ENCODE peak calls at places on chromosomes 1 and 21, in eight cellular contexts. K, T, A, Q, D, S, L and W are unnamed samples. For H3K4me1, the result is how much of the 10 kb centered on the place peaks cover.

GRCh38 chr1:38464071-38464661 is 395.4 kb downstream of the RRAGC start:
- DNase-seq in K (no peak), T (no peak), A (no peak), Q (no peak), D (no peak), S (no peak), L (no peak), W (no peak)

GRCh38 chr1:40769815-40770214 is 13.8 kb upstream of the KCNQ4 start:
- DNase-seq in K (no peak), T (no peak), A (no peak), Q (no peak), D (no peak), S (no peak), L (no peak), W (no peak)

GRCh38 chr1:23718482-23718881 is 24.8 kb upstream of the ELOA start:
- DNase-seq in K (no peak), T (peak), A (no peak), Q (no peak), D (no peak), S (no peak), L (no peak), W (no peak)

GRCh38 chr1:62103880-62104279 is 90.8 kb upstream of the L1TD1 start:
- DNase-seq in K (no peak), T (no peak), A (no peak), Q (no peak), D (no peak), S (no peak), L (no peak), W (no peak)

GRCh38 chr1:206450271-206450670 is 20.0 kb upstream of the IKBKE start:
- DNase-seq in K (peak), T (no peak), A (no peak), Q (no peak), D (no peak), S (no peak), L (no peak), W (no peak)

GRCh38 chr1:246160905-246161304 is 346.2 kb downstream of the SMYD3 start:
- DNase-seq in K (no peak), T (no peak), A (no peak), Q (no peak), D (no peak), S (no peak), L (no peak), W (no peak)

GRCh38 chr1:22315315-22316078 is 136.2 kb upstream of the ZBTB40 start:
- DNase-seq in K (no peak), T (no peak), A (no peak), Q (no peak), D (no peak), S (peak), L (no peak), W (no peak)

GRCh38 chr1:61741682-61742619 is at the start of gene PATJ:
- DNase-seq in K (peak), T (peak), A (no peak), Q (peak), D (peak), S (peak), L (no peak), W (peak)

GRCh38 chr1:24972257-24973242 is 42.5 kb upstream of the RUNX3 start:
- DNase-seq in K (no peak), T (no peak), A (no peak), Q (no peak), D (no peak), S (no peak), L (no peak), W (no peak)

GRCh38 chr21:45039309-45040113 is 34.9 kb upstream of the ADARB1 start:
- DNase-seq in K (no peak), T (no peak), A (no peak), Q (no peak), D (no peak), S (no peak), L (no peak), W (no peak)

GRCh38 chr21:28104346-28104745 is 888.3 kb downstream of the LTN1 start:
- DNase-seq in K (no peak), T (no peak), A (no peak), Q (no peak), D (no peak), S (no peak), L (no peak), W (no peak)

GRCh38 chr1:228168563-228169270 is 3.1 kb downstream of the IBA57 start:
- DNase-seq in K (no peak), T (no peak), A (no peak), Q (no peak), D (no peak), S (no peak), L (no peak), W (no peak)

GRCh38 chr1:194268839-194269238 is 1082.4 kb upstream of the B3GALT2 start:
- DNase-seq in K (no peak), T (no peak), A (no peak), Q (no peak), D (no peak), S (no peak), L (peak), W (no peak)

DNA sequence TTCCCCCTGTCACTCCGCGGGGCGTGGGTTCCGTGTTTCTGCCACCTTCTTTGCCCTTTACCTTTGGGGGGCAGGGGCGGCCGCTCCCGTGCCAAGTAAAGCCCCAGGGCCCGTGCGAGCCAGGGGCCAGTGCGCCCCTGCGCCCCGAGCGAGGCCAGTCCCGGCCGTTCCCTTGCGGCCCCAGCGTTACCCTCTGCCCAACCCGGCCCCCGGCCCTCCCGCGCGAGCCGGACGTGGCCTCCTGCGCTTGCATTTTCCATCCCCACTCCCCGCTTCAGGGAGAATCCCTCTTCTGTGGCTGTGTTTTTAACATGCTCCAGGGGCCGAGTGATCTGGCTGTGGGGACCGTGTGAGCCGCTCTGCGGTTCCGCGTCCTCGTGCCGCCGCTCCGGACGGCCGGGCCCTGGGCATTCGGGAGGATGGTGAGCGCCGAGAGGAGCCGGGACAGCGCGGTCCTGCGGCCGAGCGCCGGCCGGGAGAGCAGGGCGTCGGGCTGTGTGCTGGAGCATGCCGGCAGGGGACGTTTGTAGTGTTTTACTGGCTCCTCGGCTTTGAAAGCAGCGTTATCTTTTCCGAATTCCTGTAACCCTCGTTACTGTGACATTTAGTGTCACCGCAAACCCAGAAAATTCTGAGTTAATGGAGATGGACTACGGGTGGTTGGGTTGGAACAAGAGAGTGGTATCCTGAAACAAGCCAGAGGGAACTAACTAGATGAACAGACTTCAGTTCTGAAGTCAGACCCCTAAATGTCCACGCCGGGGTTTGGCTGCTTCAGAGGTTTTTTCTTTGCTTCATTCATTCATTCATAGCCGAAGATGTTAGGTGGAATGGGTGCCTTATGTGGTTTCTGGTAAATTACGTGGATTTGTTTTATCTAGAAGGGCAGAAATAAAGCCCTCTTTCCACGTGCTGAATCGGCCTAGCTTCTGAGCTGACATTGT is 1.1 kb downstream of the GALNT2 start:
- DNase-seq in K (peak), T (no peak), A (no peak), Q (peak), D (no peak), S (no peak), L (no peak), W (peak)
- H3K27ac ChIP-seq in K (peak), T (no peak), A (peak), Q (peak), D (peak), S (peak), L (peak), W (peak)

GRCh38 chr1:156489935-156490293 is 10.7 kb downstream of the MEF2D start:
- DNase-seq in K (no peak), T (no peak), A (no peak), Q (no peak), D (no peak), S (no peak), L (no peak), W (no peak)

GRCh38 chr1:156492013-156492590 is 8.5 kb downstream of the MEF2D start:
- DNase-seq in K (no peak), T (no peak), A (no peak), Q (no peak), D (no peak), S (no peak), L (no peak), W (no peak)

GRCh38 chr1:156492591-156493080 is 7.9 kb downstream of the MEF2D start:
- DNase-seq in K (no peak), T (no peak), A (no peak), Q (no peak), D (no peak), S (no peak), L (no peak), W (peak)

GRCh38 chr1:156490401-156491032 is 10.1 kb downstream of the MEF2D start:
- DNase-seq in K (peak), T (peak), A (no peak), Q (no peak), D (peak), S (no peak), L (no peak), W (peak)

DNA sequence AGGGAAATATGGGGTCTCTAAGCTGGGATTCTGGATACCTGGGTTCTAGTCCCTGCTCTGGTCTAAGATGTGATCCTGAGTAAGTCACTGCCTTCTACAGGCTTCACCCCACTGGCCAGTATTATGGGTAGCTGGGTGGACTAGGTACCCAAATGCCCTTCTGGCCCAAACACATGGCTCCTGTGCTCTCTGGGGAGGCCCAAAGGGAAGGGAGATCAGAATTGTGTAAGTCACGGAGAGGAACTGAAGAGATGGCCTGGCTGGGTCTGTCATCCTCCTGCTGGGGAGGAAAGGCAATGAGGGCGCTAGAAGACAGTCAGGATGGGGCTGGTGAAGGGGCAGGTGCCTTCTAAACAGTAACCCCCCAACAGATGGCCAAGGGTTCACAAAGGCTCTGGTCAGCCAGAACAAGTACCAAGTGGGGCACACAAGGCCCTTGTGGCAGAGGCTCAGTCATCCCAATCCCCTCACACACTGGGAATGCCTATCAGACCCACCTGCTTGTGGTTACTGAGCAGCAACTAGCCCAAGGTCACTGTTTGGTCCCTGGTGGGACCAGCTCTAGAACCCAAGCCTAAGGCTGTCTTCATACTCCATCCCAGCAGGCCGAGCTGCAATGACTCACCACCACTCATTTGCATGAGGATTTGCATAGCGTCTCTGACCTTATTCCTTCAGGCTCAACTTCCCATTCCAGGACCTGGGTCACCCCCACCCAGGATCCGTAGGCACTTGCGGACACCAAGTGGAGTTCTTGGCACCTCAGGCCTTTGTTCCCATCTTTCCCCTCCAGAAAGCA is 9.2 kb downstream of the MEF2D start:
- DNase-seq in K (no peak), T (peak), A (no peak), Q (no peak), D (no peak), S (no peak), L (no peak), W (no peak)
- H3K4me1 ChIP-seq in K (half or more), T (under half), A (half or more), Q (half or more), D (half or more), S (under half), L (under half), W (half or more)

GRCh38 chr1:119475866-119476439 is 31.1 kb upstream of the HSD3B1 start:
- DNase-seq in K (no peak), T (peak), A (no peak), Q (peak), D (no peak), S (peak), L (no peak), W (no peak)
- H3K27ac ChIP-seq in K (no peak), T (no peak), A (no peak), Q (no peak), D (no peak), S (no peak), L (no peak), W (no peak)

DNA sequence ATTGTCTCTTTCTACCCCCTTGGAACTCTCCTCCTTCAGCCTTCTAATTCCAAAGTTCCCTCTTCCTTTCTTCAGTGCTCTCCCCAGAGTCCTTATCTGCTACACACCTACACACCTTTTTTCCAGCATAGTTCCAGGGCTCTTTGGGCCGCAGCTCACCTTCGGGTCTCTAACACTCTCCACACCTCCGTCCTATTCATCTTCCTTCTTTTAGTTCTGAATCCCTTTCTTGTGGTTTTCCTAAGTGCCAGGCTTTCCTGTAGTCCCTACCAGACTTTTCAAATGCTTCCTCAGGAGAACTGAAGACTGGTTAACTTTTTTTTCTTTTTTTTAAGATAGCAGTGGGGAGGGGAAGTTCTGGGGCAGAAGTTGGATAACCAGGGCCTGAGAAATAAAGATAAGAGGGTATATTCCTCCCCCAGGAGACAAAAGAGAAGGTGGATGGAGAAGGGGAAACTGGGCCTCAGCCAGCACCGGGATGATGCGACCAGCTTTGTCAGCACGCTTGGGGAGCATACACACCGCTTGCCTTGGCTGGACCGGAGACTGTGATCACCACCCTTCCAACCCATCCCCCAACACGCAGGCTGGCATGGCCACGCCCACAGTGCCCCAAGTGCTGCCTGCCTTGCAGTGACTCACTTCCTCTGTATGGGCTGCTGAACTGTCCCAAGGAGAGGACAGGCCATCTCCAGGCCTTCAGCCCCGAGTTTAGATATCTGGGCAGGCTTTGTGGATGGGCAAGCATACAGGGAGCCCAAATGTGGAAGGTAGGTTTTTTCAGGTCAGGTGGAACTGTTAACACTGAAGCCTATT is 2.5 kb upstream of the CERS2 start:
- DNase-seq in K (peak), T (peak), A (no peak), Q (peak), D (peak), S (peak), L (no peak), W (peak)
- H3K4me1 ChIP-seq in K (half or more), T (under half), A (under half), Q (under half), D (under half), S (under half), L (under half), W (under half)

GRCh38 chr1:6385673-6386191 is 7.8 kb downstream of the ACOT7 start:
- DNase-seq in K (no peak), T (peak), A (no peak), Q (peak), D (peak), S (peak), L (peak), W (no peak)
- H3K27ac ChIP-seq in K (no peak), T (peak), A (no peak), Q (no peak), D (no peak), S (peak), L (peak), W (peak)